ENCODE peak calls at places on chromosomes 1 and 21, in seven cellular contexts. D, V, J, A, I, N and O are unnamed samples.

GRCh38 chr21:35204850-35205564 is 155.9 kb upstream of the RUNX1 start:
- DNase-seq in D (peak), V (peak), J (peak), A (peak), I (peak), N (peak), O (no peak)

GRCh38 chr1:241269116-241269515 is 87.9 kb downstream of the RGS7 start:
- DNase-seq in D (no peak), V (no peak), J (no peak), A (no peak), I (no peak), N (no peak), O (no peak)

GRCh38 chr1:160129046-160129445 is 13.5 kb downstream of the ATP1A2 start:
- DNase-seq in D (no peak), V (no peak), J (no peak), A (no peak), I (no peak), N (no peak), O (no peak)

GRCh38 chr1:8541961-8542521 is 224.1 kb downstream of the SLC45A1 start:
- DNase-seq in D (peak), V (no peak), J (no peak), A (no peak), I (no peak), N (no peak), O (no peak)

GRCh38 chr1:221419513-221420088 is 322.3 kb downstream of the DUSP10 start:
- DNase-seq in D (no peak), V (no peak), J (no peak), A (no peak), I (no peak), N (no peak), O (no peak)

GRCh38 chr1:178613271-178613945 is 100.5 kb downstream of the TEX35 start:
- DNase-seq in D (no peak), V (no peak), J (no peak), A (no peak), I (no peak), N (no peak), O (no peak)

GRCh38 chr1:44002606-44003157 is 11.3 kb downstream of the CCDC24 start:
- DNase-seq in D (no peak), V (no peak), J (no peak), A (no peak), I (no peak), N (no peak), O (no peak)

GRCh38 chr1:115222616-115223402 is 115.2 kb downstream of the NGF start:
- DNase-seq in D (no peak), V (no peak), J (no peak), A (no peak), I (no peak), N (no peak), O (no peak)

GRCh38 chr1:10555635-10556429 is 81.1 kb downstream of the PEX14 start:
- DNase-seq in D (no peak), V (no peak), J (no peak), A (no peak), I (no peak), N (no peak), O (no peak)

GRCh38 chr1:174841747-174842146 is 158.0 kb upstream of the CACYBP start:
- DNase-seq in D (no peak), V (no peak), J (no peak), A (no peak), I (no peak), N (no peak), O (no peak)

GRCh38 chr1:216794541-216795055 is 71.4 kb upstream of the ESRRG start:
- DNase-seq in D (no peak), V (no peak), J (no peak), A (no peak), I (no peak), N (no peak), O (no peak)

GRCh38 chr1:61050541-61051454 is 31.6 kb upstream of the NFIA start:
- DNase-seq in D (no peak), V (peak), J (no peak), A (no peak), I (no peak), N (peak), O (no peak)

GRCh38 chr1:111032295-111032897 is 68.7 kb upstream of the LRIF1 start:
- DNase-seq in D (peak), V (peak), J (peak), A (peak), I (no peak), N (no peak), O (no peak)

GRCh38 chr1:53641481-53642214 is 97.3 kb downstream of the GLIS1 start:
- DNase-seq in D (no peak), V (no peak), J (no peak), A (no peak), I (no peak), N (no peak), O (no peak)

GRCh38 chr1:32380061-32380460 is 14.2 kb downstream of the BSDC1 start:
- DNase-seq in D (no peak), V (no peak), J (no peak), A (no peak), I (no peak), N (no peak), O (no peak)

GRCh38 chr1:63663873-63664272 is 70.7 kb downstream of the PGM1 start:
- DNase-seq in D (peak), V (no peak), J (no peak), A (no peak), I (no peak), N (no peak), O (no peak)

GRCh38 chr1:226489718-226490440 is 58.7 kb upstream of the STUM start:
- DNase-seq in D (no peak), V (no peak), J (no peak), A (no peak), I (no peak), N (no peak), O (no peak)

GRCh38 chr1:246455487-246455886 is 51.6 kb downstream of the SMYD3 start:
- DNase-seq in D (no peak), V (no peak), J (no peak), A (no peak), I (no peak), N (no peak), O (no peak)

GRCh38 chr1:232378266-232379041 is 251.5 kb downstream of the SIPA1L2 start:
- DNase-seq in D (no peak), V (no peak), J (peak), A (no peak), I (no peak), N (no peak), O (no peak)